ENCODE peak calls at places on chromosomes 12 and 14, in eight cellular contexts. M is HCT116, T is IMR-90, Y is pancreas, J is PC-3, N is tibial nerve, V is dorsolateral prefrontal cortex, E is heart right ventricle. R is an unnamed sample.

GRCh38 chr14:66092748-66093147 is 393.4 kb upstream of the CCDC196 start:
- DNase-seq in M (no peak), T (no peak), Y (no peak), J (no peak), N (no peak), V (no peak), E (no peak), R (no peak)

GRCh38 chr12:12224240-12224940 is 42.5 kb downstream of the LRP6 start:
- DNase-seq in M (no peak), T (peak), Y (no peak), J (no peak), N (no peak), V (no peak), E (no peak), R (peak)

GRCh38 chr14:78491015-78491414 is 320.8 kb downstream of the NRXN3 start:
- DNase-seq in M (no peak), T (no peak), Y (no peak), J (no peak), N (no peak), V (peak), E (no peak), R (no peak)

GRCh38 chr14:78836777-78837176 is 666.6 kb downstream of the NRXN3 start:
- DNase-seq in M (peak), T (peak), Y (peak), J (peak), N (no peak), V (peak), E (peak), R (no peak)

GRCh38 chr14:69664865-69665526 is 53.6 kb downstream of the SUSD6 start:
- DNase-seq in M (no peak), T (no peak), Y (no peak), J (no peak), N (no peak), V (no peak), E (peak), R (no peak)

GRCh38 chr12:49944718-49945117 is 5.8 kb upstream of the AQP2 start:
- DNase-seq in M (no peak), T (no peak), Y (no peak), J (no peak), N (no peak), V (no peak), E (no peak), R (no peak)

GRCh38 chr14:99939421-99939820 is 125.8 kb upstream of the EVL start:
- DNase-seq in M (no peak), T (no peak), Y (no peak), J (no peak), N (no peak), V (no peak), E (no peak), R (no peak)

GRCh38 chr14:33839193-33840076 is 111.4 kb downstream of the EGLN3 start:
- DNase-seq in M (peak), T (peak), Y (peak), J (peak), N (peak), V (peak), E (peak), R (no peak)

GRCh38 chr12:65511134-65511912 is 232.8 kb downstream of the MSRB3 start:
- DNase-seq in M (no peak), T (no peak), Y (no peak), J (no peak), N (no peak), V (peak), E (peak), R (no peak)

GRCh38 chr12:132248439-132249157 is 80.8 kb downstream of the GALNT9 start:
- DNase-seq in M (no peak), T (peak), Y (no peak), J (peak), N (no peak), V (no peak), E (no peak), R (no peak)

GRCh38 chr12:77042834-77043233 is 22.5 kb downstream of the E2F7 start:
- DNase-seq in M (no peak), T (no peak), Y (no peak), J (no peak), N (no peak), V (no peak), E (no peak), R (no peak)

GRCh38 chr12:79434561-79434960 is 256.2 kb downstream of the PAWR start:
- DNase-seq in M (no peak), T (no peak), Y (no peak), J (no peak), N (no peak), V (no peak), E (no peak), R (no peak)

GRCh38 chr12:30810918-30811317 is 56.2 kb upstream of the CAPRIN2 start:
- DNase-seq in M (no peak), T (no peak), Y (no peak), J (no peak), N (no peak), V (no peak), E (no peak), R (no peak)

GRCh38 chr12:121801601-121802484 is 2.0 kb upstream of the SETD1B start:
- DNase-seq in M (no peak), T (peak), Y (no peak), J (peak), N (no peak), V (no peak), E (no peak), R (no peak)

GRCh38 chr12:26120561-26121274 is 4.1 kb downstream of the BHLHE41 start:
- DNase-seq in M (no peak), T (no peak), Y (no peak), J (peak), N (no peak), V (no peak), E (no peak), R (no peak)

GRCh38 chr14:101125719-101126375 is 222.3 kb upstream of the RTL1 start:
- DNase-seq in M (no peak), T (no peak), Y (no peak), J (no peak), N (no peak), V (no peak), E (no peak), R (no peak)

GRCh38 chr14:32469388-32470160 is 140.5 kb downstream of the AKAP6 start:
- DNase-seq in M (peak), T (peak), Y (no peak), J (peak), N (no peak), V (no peak), E (no peak), R (no peak)

GRCh38 chr14:93892923-93893549 is 34.1 kb upstream of the FAM181A start:
- DNase-seq in M (peak), T (peak), Y (peak), J (peak), N (peak), V (peak), E (peak), R (peak)

GRCh38 chr14:81464253-81465001 is 64.3 kb upstream of the STON2 start:
- DNase-seq in M (peak), T (peak), Y (no peak), J (peak), N (no peak), V (no peak), E (peak), R (peak)

GRCh38 chr12:88579941-88580871 is at the start of gene KITLG:
- DNase-seq in M (peak), T (peak), Y (peak), J (peak), N (peak), V (peak), E (peak), R (peak)

GRCh38 chr14:89027097-89027740 is 202.8 kb downstream of the TTC8 start:
- DNase-seq in M (peak), T (peak), Y (peak), J (peak), N (no peak), V (peak), E (peak), R (no peak)

GRCh38 chr14:59020382-59020781 is 168.1 kb upstream of the DAAM1 start:
- DNase-seq in M (peak), T (peak), Y (no peak), J (peak), N (no peak), V (no peak), E (no peak), R (no peak)

GRCh38 chr12:64680235-64680634 is 69.9 kb downstream of the RASSF3 start:
- DNase-seq in M (no peak), T (no peak), Y (no peak), J (peak), N (no peak), V (no peak), E (no peak), R (no peak)

GRCh38 chr12:120909633-120910318 is 5.6 kb upstream of the SPPL3 start:
- DNase-seq in M (no peak), T (no peak), Y (no peak), J (no peak), N (no peak), V (no peak), E (no peak), R (no peak)

GRCh38 chr12:93762059-93762719 is 85.0 kb downstream of the CRADD start:
- DNase-seq in M (no peak), T (peak), Y (no peak), J (no peak), N (no peak), V (no peak), E (no peak), R (no peak)

GRCh38 chr14:102594514-102595175 is 2.2 kb downstream of the RCOR1 start:
- DNase-seq in M (peak), T (peak), Y (peak), J (peak), N (peak), V (peak), E (peak), R (no peak)

GRCh38 chr12:24133385-24133784 is 183.9 kb upstream of the SOX5 start:
- DNase-seq in M (no peak), T (no peak), Y (no peak), J (no peak), N (no peak), V (no peak), E (no peak), R (no peak)

GRCh38 chr14:35696575-35696974 is 112.5 kb downstream of the RALGAPA1 start:
- DNase-seq in M (no peak), T (no peak), Y (no peak), J (no peak), N (no peak), V (no peak), E (no peak), R (no peak)

GRCh38 chr12:81077686-81078441 is at the start of gene ACSS3:
- DNase-seq in M (no peak), T (no peak), Y (peak), J (no peak), N (peak), V (no peak), E (peak), R (no peak)

GRCh38 chr12:4147051-4147481 is 126.5 kb upstream of the CCND2 start:
- DNase-seq in M (no peak), T (no peak), Y (no peak), J (no peak), N (no peak), V (no peak), E (no peak), R (no peak)

GRCh38 chr12:62873826-62874448 is 61.0 kb downstream of the PPM1H start:
- DNase-seq in M (no peak), T (no peak), Y (no peak), J (no peak), N (no peak), V (no peak), E (no peak), R (no peak)
- H3K27ac ChIP-seq in M (no peak), T (no peak), Y (no peak), J (peak), N (no peak), V (no peak), E (no peak), R (no peak)

GRCh38 chr12:52139147-52139546 is 52.7 kb downstream of the KRT80 start:
- DNase-seq in M (no peak), T (no peak), Y (no peak), J (no peak), N (no peak), V (no peak), E (no peak), R (no peak)

GRCh38 chr12:52139579-52140062 is 52.2 kb downstream of the KRT80 start:
- DNase-seq in M (no peak), T (peak), Y (no peak), J (peak), N (no peak), V (peak), E (no peak), R (no peak)

GRCh38 chr12:52142431-52142830 is 49.4 kb downstream of the KRT80 start:
- DNase-seq in M (no peak), T (no peak), Y (no peak), J (no peak), N (no peak), V (no peak), E (no peak), R (no peak)

GRCh38 chr12:52141875-52142274 is 49.9 kb downstream of the KRT80 start:
- DNase-seq in M (no peak), T (no peak), Y (no peak), J (no peak), N (no peak), V (no peak), E (no peak), R (no peak)

GRCh38 chr12:52141306-52141705 is 50.5 kb downstream of the KRT80 start:
- DNase-seq in M (no peak), T (no peak), Y (no peak), J (no peak), N (no peak), V (no peak), E (no peak), R (no peak)
- TF ChIP-seq CTCF in M (peak), T (peak), Y (no peak), J (peak), N (no peak), V (no peak), E (no peak), R (no peak)

GRCh38 chr12:5230151-5230550 is 186.5 kb downstream of the KCNA5 start:
- DNase-seq in M (no peak), T (peak), Y (no peak), J (no peak), N (no peak), V (no peak), E (no peak), R (peak)

GRCh38 chr12:5226581-5226980 is 182.9 kb downstream of the KCNA5 start:
- DNase-seq in M (no peak), T (no peak), Y (no peak), J (no peak), N (no peak), V (no peak), E (no peak), R (no peak)

GRCh38 chr12:5230861-5231260 is 187.2 kb downstream of the KCNA5 start:
- DNase-seq in M (no peak), T (no peak), Y (no peak), J (no peak), N (no peak), V (peak), E (no peak), R (no peak)

GRCh38 chr12:5232291-5232690 is 188.6 kb downstream of the KCNA5 start:
- DNase-seq in M (no peak), T (peak), Y (no peak), J (no peak), N (no peak), V (no peak), E (no peak), R (no peak)

GRCh38 chr12:5227722-5228274 is 184.1 kb downstream of the KCNA5 start:
- DNase-seq in M (no peak), T (no peak), Y (no peak), J (no peak), N (no peak), V (no peak), E (peak), R (no peak)
- H3K27ac ChIP-seq in M (no peak), T (no peak), Y (no peak), J (no peak), N (no peak), V (no peak), E (no peak), R (no peak)

GRCh38 chr14:54566152-54566409 is 847 bp upstream of the SAMD4A start:
- DNase-seq in M (no peak), T (no peak), Y (no peak), J (no peak), N (no peak), V (no peak), E (no peak), R (no peak)

GRCh38 chr14:54564799-54565235 is 2.1 kb upstream of the SAMD4A start:
- DNase-seq in M (no peak), T (peak), Y (no peak), J (peak), N (no peak), V (peak), E (no peak), R (peak)

GRCh38 chr14:54564071-54564798 is 2.7 kb upstream of the SAMD4A start:
- DNase-seq in M (no peak), T (peak), Y (no peak), J (peak), N (no peak), V (no peak), E (no peak), R (no peak)

GRCh38 chr14:54566410-54567223 is at the start of gene SAMD4A:
- DNase-seq in M (no peak), T (peak), Y (peak), J (peak), N (peak), V (peak), E (peak), R (peak)

GRCh38 chr14:54565236-54566151 is 1.4 kb upstream of the SAMD4A start:
- DNase-seq in M (peak), T (peak), Y (peak), J (peak), N (peak), V (peak), E (peak), R (peak)
- TF ChIP-seq CTCF in M (no peak), T (peak), Y (no peak), J (peak), N (peak), V (peak), E (peak), R (no peak)

GRCh38 chr12:104279164-104279563 is 24.4 kb upstream of the EID3 start:
- DNase-seq in M (no peak), T (no peak), Y (no peak), J (peak), N (no peak), V (no peak), E (no peak), R (no peak)
- H3K27ac ChIP-seq in M (peak), T (peak), Y (no peak), J (peak), N (no peak), V (no peak), E (no peak), R (no peak)

DNA sequence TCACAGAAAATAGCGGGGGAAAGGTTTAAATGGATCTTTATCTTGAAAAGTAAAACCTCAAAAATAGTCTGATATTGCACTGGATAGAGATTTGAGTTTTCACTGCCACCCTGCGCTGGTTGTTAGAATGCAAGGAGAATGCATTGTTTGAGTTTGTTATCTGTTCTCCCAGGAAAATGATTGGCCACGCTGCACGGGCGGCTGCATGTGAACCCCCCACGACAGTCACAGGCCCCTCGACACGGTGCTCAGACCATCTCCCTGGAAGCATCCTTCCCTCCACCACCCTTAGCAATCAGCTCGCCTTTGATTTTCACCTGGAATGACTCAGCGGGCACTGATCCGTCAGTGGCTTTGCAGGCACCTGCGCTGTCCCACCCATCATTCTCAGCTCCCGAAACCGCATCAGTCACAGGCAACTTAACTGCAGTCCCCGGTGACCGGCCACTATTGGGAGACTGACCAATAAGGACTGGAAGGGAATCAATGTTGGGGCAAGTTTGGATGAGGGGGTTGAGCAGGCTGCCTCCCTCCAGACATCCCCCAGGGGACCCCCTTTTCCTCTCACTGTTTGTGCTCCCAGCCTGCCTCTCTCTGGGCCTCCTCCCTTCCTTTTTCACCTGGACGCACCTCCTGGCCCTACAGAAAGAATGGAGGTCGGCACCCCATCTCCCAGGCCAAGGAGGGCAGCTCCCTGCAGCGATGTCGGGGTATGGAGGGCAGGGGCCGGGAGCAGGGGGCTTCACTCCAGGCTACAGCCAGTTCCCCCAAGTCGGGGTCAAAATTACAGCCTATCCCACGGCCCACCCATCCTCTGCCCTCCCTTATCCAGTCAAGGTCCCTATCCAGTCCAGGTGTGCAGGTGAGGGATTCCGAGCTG is 28.5 kb upstream of the C14orf180 start:
- DNase-seq in M (no peak), T (no peak), Y (peak), J (peak), N (peak), V (no peak), E (no peak), R (no peak)
- TF ChIP-seq CTCF in M (peak), T (no peak), Y (no peak), J (peak), N (no peak), V (no peak), E (no peak), R (no peak)

GRCh38 chr14:64729386-64730060 is 25.3 kb downstream of the PLEKHG3 start:
- DNase-seq in M (no peak), T (no peak), Y (peak), J (no peak), N (no peak), V (no peak), E (peak), R (no peak)

GRCh38 chr14:64730061-64730440 is 25.8 kb downstream of the PLEKHG3 start:
- DNase-seq in M (no peak), T (no peak), Y (no peak), J (no peak), N (no peak), V (no peak), E (no peak), R (no peak)

GRCh38 chr14:64728106-64728505 is 23.9 kb downstream of the PLEKHG3 start:
- DNase-seq in M (no peak), T (no peak), Y (peak), J (no peak), N (no peak), V (no peak), E (no peak), R (no peak)

GRCh38 chr14:64727551-64728071 is 23.4 kb downstream of the PLEKHG3 start:
- DNase-seq in M (no peak), T (no peak), Y (no peak), J (no peak), N (no peak), V (no peak), E (no peak), R (no peak)

DNA sequence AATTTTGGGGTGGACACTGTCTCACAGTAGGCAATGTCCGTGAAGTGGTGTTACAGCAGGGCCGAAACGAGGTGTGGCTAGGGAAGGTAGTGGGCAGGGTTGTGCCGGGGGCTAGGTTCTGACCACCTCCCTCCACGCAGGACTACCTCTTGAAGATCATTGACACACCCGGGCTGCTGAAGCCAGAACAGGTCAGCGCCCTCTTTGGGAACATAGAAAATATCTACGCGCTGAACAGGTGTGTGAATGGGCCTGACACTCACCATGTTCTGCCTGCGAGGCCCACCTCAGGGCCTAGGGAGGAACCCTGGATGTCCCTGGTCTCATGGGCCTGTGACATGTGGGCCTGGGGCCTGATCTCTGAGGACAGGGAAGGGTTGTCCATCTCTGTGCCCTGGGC is 24.6 kb downstream of the PLEKHG3 start:
- DNase-seq in M (no peak), T (no peak), Y (peak), J (no peak), N (no peak), V (no peak), E (no peak), R (no peak)
- H3K27ac ChIP-seq in M (no peak), T (no peak), Y (no peak), J (no peak), N (peak), V (peak), E (no peak), R (no peak)

GRCh38 chr12:96015672-96016071 is 19.5 kb upstream of the HAL start:
- DNase-seq in M (no peak), T (peak), Y (no peak), J (peak), N (no peak), V (no peak), E (peak), R (no peak)
- TF ChIP-seq CTCF in M (peak), T (peak), Y (no peak), J (peak), N (no peak), V (peak), E (peak), R (peak)

DNA sequence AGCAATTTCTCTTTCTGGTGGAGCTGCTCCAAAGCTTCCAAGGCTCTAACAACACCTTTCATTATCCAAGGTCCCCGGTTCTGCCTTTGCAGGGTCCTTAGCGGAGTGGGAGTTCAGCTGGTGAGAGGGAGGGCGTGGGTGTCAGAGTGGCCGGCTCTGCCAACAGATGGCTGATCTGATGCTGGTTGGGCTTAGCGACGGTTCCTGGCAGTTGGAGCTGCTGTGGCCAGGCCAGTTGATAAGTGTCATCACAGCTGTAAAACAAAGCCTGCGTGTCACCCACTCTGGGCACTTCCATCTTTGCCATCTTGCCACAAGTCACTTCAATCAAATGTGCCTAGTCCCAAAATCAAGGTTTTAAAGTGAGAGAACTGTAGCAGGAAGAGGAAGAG is 36.3 kb downstream of the RIN3 start:
- DNase-seq in M (no peak), T (peak), Y (no peak), J (no peak), N (no peak), V (no peak), E (peak), R (no peak)
- H3K27ac ChIP-seq in M (no peak), T (no peak), Y (no peak), J (no peak), N (peak), V (no peak), E (peak), R (no peak)